ENCODE peak calls at places on chromosomes 11 and 22, in eight cellular contexts. One of them, this sample, is unnamed.

GRCh38 chr11:115141715-115142114 is 362.5 kb downstream of the CADM1 start:
- DNase-seq in NCI-H1436: no peak
- DNase-seq in fibroblast of lung: no peak
- DNase-seq in GOT3: no peak
- DNase-seq in type B pancreatic cell: no peak
- DNase-seq in body of pancreas: no peak
- DNase-seq in kidney glomerular epithelial cell: no peak
- DNase-seq in endothelial cell: no peak
- DNase-seq in this sample: no peak

GRCh38 chr11:85027346-85027745 is 599.8 kb downstream of the DLG2 start:
- DNase-seq in NCI-H1436: no peak
- DNase-seq in fibroblast of lung: no peak
- DNase-seq in GOT3: no peak
- DNase-seq in type B pancreatic cell: no peak
- DNase-seq in body of pancreas: no peak
- DNase-seq in kidney glomerular epithelial cell: no peak
- DNase-seq in endothelial cell: no peak
- DNase-seq in this sample: no peak

GRCh38 chr22:31344369-31345330 is 1.5 kb downstream of the PATZ1 start:
- DNase-seq in NCI-H1436: peak
- DNase-seq in fibroblast of lung: peak
- DNase-seq in GOT3: no peak
- DNase-seq in type B pancreatic cell: no peak
- DNase-seq in body of pancreas: peak
- DNase-seq in kidney glomerular epithelial cell: no peak
- DNase-seq in endothelial cell: no peak
- DNase-seq in this sample: no peak

GRCh38 chr22:28547132-28547842 is 132.4 kb downstream of the TTC28 start:
- DNase-seq in NCI-H1436: no peak
- DNase-seq in fibroblast of lung: peak
- DNase-seq in GOT3: no peak
- DNase-seq in type B pancreatic cell: no peak
- DNase-seq in body of pancreas: no peak
- DNase-seq in kidney glomerular epithelial cell: no peak
- DNase-seq in endothelial cell: no peak
- DNase-seq in this sample: peak

GRCh38 chr11:114296190-114296978 is at the start of gene NNMT:
- DNase-seq in NCI-H1436: no peak
- DNase-seq in fibroblast of lung: peak
- DNase-seq in GOT3: peak
- DNase-seq in type B pancreatic cell: no peak
- DNase-seq in body of pancreas: no peak
- DNase-seq in kidney glomerular epithelial cell: peak
- DNase-seq in endothelial cell: no peak
- DNase-seq in this sample: peak

GRCh38 chr11:47087801-47088200 is 88.9 kb downstream of the ARFGAP2 start:
- DNase-seq in NCI-H1436: no peak
- DNase-seq in fibroblast of lung: no peak
- DNase-seq in GOT3: no peak
- DNase-seq in type B pancreatic cell: no peak
- DNase-seq in body of pancreas: no peak
- DNase-seq in kidney glomerular epithelial cell: no peak
- DNase-seq in endothelial cell: no peak
- DNase-seq in this sample: no peak

GRCh38 chr22:17159504-17159951 is 451 bp upstream of the HDHD5 start:
- DNase-seq in NCI-H1436: peak
- DNase-seq in fibroblast of lung: peak
- DNase-seq in GOT3: no peak
- DNase-seq in type B pancreatic cell: no peak
- DNase-seq in body of pancreas: peak
- DNase-seq in kidney glomerular epithelial cell: peak
- DNase-seq in endothelial cell: no peak
- DNase-seq in this sample: peak

GRCh38 chr22:38413085-38414008 is 41.7 kb downstream of the KCNJ4 start:
- DNase-seq in NCI-H1436: no peak
- DNase-seq in fibroblast of lung: no peak
- DNase-seq in GOT3: no peak
- DNase-seq in type B pancreatic cell: peak
- DNase-seq in body of pancreas: peak
- DNase-seq in kidney glomerular epithelial cell: no peak
- DNase-seq in endothelial cell: no peak
- DNase-seq in this sample: no peak

GRCh38 chr11:72624496-72625201 is 49.6 kb downstream of the PDE2A start:
- DNase-seq in NCI-H1436: no peak
- DNase-seq in fibroblast of lung: no peak
- DNase-seq in GOT3: no peak
- DNase-seq in type B pancreatic cell: no peak
- DNase-seq in body of pancreas: no peak
- DNase-seq in kidney glomerular epithelial cell: no peak
- DNase-seq in endothelial cell: peak
- DNase-seq in this sample: no peak

GRCh38 chr11:26878959-26879581 is 114.8 kb upstream of the FIBIN start:
- DNase-seq in NCI-H1436: no peak
- DNase-seq in fibroblast of lung: no peak
- DNase-seq in GOT3: no peak
- DNase-seq in type B pancreatic cell: no peak
- DNase-seq in body of pancreas: no peak
- DNase-seq in kidney glomerular epithelial cell: no peak
- DNase-seq in endothelial cell: no peak
- DNase-seq in this sample: no peak

GRCh38 chr11:86230196-86230813 is 14.2 kb upstream of the EED start:
- DNase-seq in NCI-H1436: no peak
- DNase-seq in fibroblast of lung: no peak
- DNase-seq in GOT3: no peak
- DNase-seq in type B pancreatic cell: no peak
- DNase-seq in body of pancreas: no peak
- DNase-seq in kidney glomerular epithelial cell: no peak
- DNase-seq in endothelial cell: no peak
- DNase-seq in this sample: peak

GRCh38 chr11:114134870-114135269 is 75.4 kb downstream of the ZBTB16 start:
- DNase-seq in NCI-H1436: no peak
- DNase-seq in fibroblast of lung: peak
- DNase-seq in GOT3: no peak
- DNase-seq in type B pancreatic cell: no peak
- DNase-seq in body of pancreas: no peak
- DNase-seq in kidney glomerular epithelial cell: no peak
- DNase-seq in endothelial cell: no peak
- DNase-seq in this sample: peak

GRCh38 chr22:29114392-29114791 is 41.6 kb downstream of the KREMEN1 start:
- DNase-seq in NCI-H1436: no peak
- DNase-seq in fibroblast of lung: no peak
- DNase-seq in GOT3: no peak
- DNase-seq in type B pancreatic cell: no peak
- DNase-seq in body of pancreas: no peak
- DNase-seq in kidney glomerular epithelial cell: no peak
- DNase-seq in endothelial cell: no peak
- DNase-seq in this sample: no peak

GRCh38 chr22:25060522-25061071 is 108.1 kb downstream of the KIAA1671 start:
- DNase-seq in NCI-H1436: no peak
- DNase-seq in fibroblast of lung: no peak
- DNase-seq in GOT3: no peak
- DNase-seq in type B pancreatic cell: no peak
- DNase-seq in body of pancreas: no peak
- DNase-seq in kidney glomerular epithelial cell: no peak
- DNase-seq in endothelial cell: no peak
- DNase-seq in this sample: no peak

GRCh38 chr11:73274722-73275380 is 2.7 kb downstream of the P2RY6 start:
- DNase-seq in NCI-H1436: no peak
- DNase-seq in fibroblast of lung: no peak
- DNase-seq in GOT3: no peak
- DNase-seq in type B pancreatic cell: no peak
- DNase-seq in body of pancreas: no peak
- DNase-seq in kidney glomerular epithelial cell: no peak
- DNase-seq in endothelial cell: no peak
- DNase-seq in this sample: no peak

GRCh38 chr22:33582822-33583400 is 337.4 kb downstream of the LARGE1 start:
- DNase-seq in NCI-H1436: no peak
- DNase-seq in fibroblast of lung: no peak
- DNase-seq in GOT3: no peak
- DNase-seq in type B pancreatic cell: no peak
- DNase-seq in body of pancreas: no peak
- DNase-seq in kidney glomerular epithelial cell: no peak
- DNase-seq in endothelial cell: no peak
- DNase-seq in this sample: no peak

GRCh38 chr11:11400635-11401232 is 47.7 kb upstream of the CSNK2A3 start:
- DNase-seq in NCI-H1436: no peak
- DNase-seq in fibroblast of lung: no peak
- DNase-seq in GOT3: no peak
- DNase-seq in type B pancreatic cell: no peak
- DNase-seq in body of pancreas: no peak
- DNase-seq in kidney glomerular epithelial cell: no peak
- DNase-seq in endothelial cell: peak
- DNase-seq in this sample: peak

GRCh38 chr11:47917643-47918369 is 62.6 kb upstream of the PTPRJ start:
- DNase-seq in NCI-H1436: peak
- DNase-seq in fibroblast of lung: peak
- DNase-seq in GOT3: no peak
- DNase-seq in type B pancreatic cell: no peak
- DNase-seq in body of pancreas: peak
- DNase-seq in kidney glomerular epithelial cell: peak
- DNase-seq in endothelial cell: no peak
- DNase-seq in this sample: peak

GRCh38 chr22:36191106-36191836 is 10.3 kb downstream of the APOL4 start:
- DNase-seq in NCI-H1436: no peak
- DNase-seq in fibroblast of lung: peak
- DNase-seq in GOT3: no peak
- DNase-seq in type B pancreatic cell: no peak
- DNase-seq in body of pancreas: no peak
- DNase-seq in kidney glomerular epithelial cell: no peak
- DNase-seq in endothelial cell: no peak
- DNase-seq in this sample: peak

GRCh38 chr22:45329536-45329936 is 19.8 kb downstream of the FAM118A start:
- DNase-seq in NCI-H1436: no peak
- DNase-seq in fibroblast of lung: no peak
- DNase-seq in GOT3: no peak
- DNase-seq in type B pancreatic cell: no peak
- DNase-seq in body of pancreas: no peak
- DNase-seq in kidney glomerular epithelial cell: no peak
- DNase-seq in endothelial cell: no peak
- DNase-seq in this sample: no peak

GRCh38 chr11:130103296-130103814 is 33.7 kb downstream of the APLP2 start:
- DNase-seq in NCI-H1436: no peak
- DNase-seq in fibroblast of lung: peak
- DNase-seq in GOT3: no peak
- DNase-seq in type B pancreatic cell: no peak
- DNase-seq in body of pancreas: no peak
- DNase-seq in kidney glomerular epithelial cell: peak
- DNase-seq in endothelial cell: no peak
- DNase-seq in this sample: peak

GRCh38 chr11:74989269-74989655 is 529 bp downstream of the NEU3 start:
- DNase-seq in NCI-H1436: no peak
- DNase-seq in fibroblast of lung: peak
- DNase-seq in GOT3: no peak
- DNase-seq in type B pancreatic cell: no peak
- DNase-seq in body of pancreas: no peak
- DNase-seq in kidney glomerular epithelial cell: no peak
- DNase-seq in endothelial cell: no peak
- DNase-seq in this sample: peak

GRCh38 chr11:15327786-15328231 is 213.1 kb downstream of the INSC start:
- DNase-seq in NCI-H1436: peak
- DNase-seq in fibroblast of lung: peak
- DNase-seq in GOT3: no peak
- DNase-seq in type B pancreatic cell: peak
- DNase-seq in body of pancreas: peak
- DNase-seq in kidney glomerular epithelial cell: peak
- DNase-seq in endothelial cell: peak
- DNase-seq in this sample: peak

GRCh38 chr11:122893131-122893530 is 10.6 kb downstream of the JHY start:
- DNase-seq in NCI-H1436: no peak
- DNase-seq in fibroblast of lung: no peak
- DNase-seq in GOT3: no peak
- DNase-seq in type B pancreatic cell: no peak
- DNase-seq in body of pancreas: no peak
- DNase-seq in kidney glomerular epithelial cell: peak
- DNase-seq in endothelial cell: no peak
- DNase-seq in this sample: no peak